ENCODE peak calls at places on chromosome 16, in seven cellular contexts. H is neuronal stem cell, M is IMR-90, J is trophoblast cell, R is mesenchymal stem cell, B is H9, G is H1. K is an unnamed sample.

GRCh38 chr16:66131156-66131807 is 235.2 kb upstream of the CDH5 start:
- DNase-seq in H (no peak), M (peak; percentile 70), J (no peak), R (peak; percentile 75), B (no peak), G (no peak), K (no peak)

GRCh38 chr16:67264866-67265265 is 14.5 kb upstream of the PLEKHG4 start:
- DNase-seq in H (no peak), M (no peak), J (no peak), R (no peak), B (no peak), G (no peak), K (no peak)

GRCh38 chr16:50711862-50712567 is 18.6 kb downstream of the NOD2 start:
- DNase-seq in H (no peak), M (no peak), J (no peak), R (no peak), B (no peak), G (no peak), K (no peak)

GRCh38 chr16:20901441-20902112 is 1.0 kb downstream of the LYRM1 start:
- DNase-seq in H (peak; percentile 21), M (peak; percentile 54), J (peak; percentile 99), R (peak; percentile 76), B (peak; percentile 57), G (peak; percentile 55), K (peak; percentile 80)

GRCh38 chr16:23670137-23670776 is 8.4 kb upstream of the PLK1 start:
- DNase-seq in H (no peak), M (peak; percentile 95), J (no peak), R (peak; percentile 66), B (no peak), G (no peak), K (no peak)

GRCh38 chr16:396605-397004 is 394 bp upstream of the NME4 start:
- DNase-seq in H (no peak), M (peak; percentile 41), J (peak; percentile 56), R (peak; percentile 86), B (peak; percentile 80), G (peak; percentile 69), K (peak; percentile 80)

GRCh38 chr16:73329363-73330306 is 281.7 kb upstream of the ZFHX3 start:
- DNase-seq in H (peak; percentile 12), M (no peak), J (peak; percentile 28), R (no peak), B (peak; percentile 39), G (no peak), K (peak; percentile 85)

GRCh38 chr16:17404903-17405691 is 65.7 kb downstream of the XYLT1 start:
- DNase-seq in H (no peak), M (peak; percentile 49), J (no peak), R (no peak), B (no peak), G (no peak), K (no peak)

GRCh38 chr16:53881371-53881770 is 177.4 kb downstream of the FTO start:
- DNase-seq in H (no peak), M (peak; percentile 82), J (peak; percentile 44), R (peak; percentile 85), B (no peak), G (no peak), K (peak; percentile 24)

GRCh38 chr16:79316004-79316458 is 284.5 kb downstream of the MAF start:
- DNase-seq in H (no peak), M (no peak), J (no peak), R (no peak), B (no peak), G (no peak), K (no peak)

GRCh38 chr16:53100131-53100748 is 45.4 kb downstream of the CHD9 start:
- DNase-seq in H (no peak), M (no peak), J (no peak), R (no peak), B (no peak), G (no peak), K (no peak)

GRCh38 chr16:54240180-54241125 is 46.1 kb downstream of the IRX3 start:
- DNase-seq in H (no peak), M (no peak), J (no peak), R (no peak), B (no peak), G (no peak), K (no peak)

GRCh38 chr16:12758670-12759558 is 44.8 kb downstream of the CPPED1 start:
- DNase-seq in H (no peak), M (no peak), J (peak; percentile 29), R (no peak), B (peak; percentile 35), G (no peak), K (no peak)

GRCh38 chr16:52676951-52677350 is 130.0 kb upstream of the TOX3 start:
- DNase-seq in H (no peak), M (no peak), J (no peak), R (no peak), B (no peak), G (no peak), K (no peak)

GRCh38 chr16:13911306-13911705 is 8.6 kb upstream of the ERCC4 start:
- DNase-seq in H (no peak), M (no peak), J (no peak), R (no peak), B (no peak), G (no peak), K (no peak)

GRCh38 chr16:82157836-82158235 is 12.2 kb downstream of the MPHOSPH6 start:
- DNase-seq in H (no peak), M (no peak), J (no peak), R (peak; percentile 6), B (no peak), G (no peak), K (no peak)

GRCh38 chr16:13439766-13440165 is 480.2 kb upstream of the ERCC4 start:
- DNase-seq in H (no peak), M (no peak), J (no peak), R (no peak), B (no peak), G (no peak), K (peak; percentile 86)

GRCh38 chr16:11050954-11051353 is 106.6 kb downstream of the CLEC16A start:
- DNase-seq in H (no peak), M (no peak), J (no peak), R (no peak), B (peak; percentile 45), G (no peak), K (peak; percentile 76)

GRCh38 chr16:59688006-59688405 is 953.9 kb upstream of the GOT2 start:
- DNase-seq in H (no peak), M (no peak), J (no peak), R (no peak), B (no peak), G (no peak), K (peak; percentile 87)

GRCh38 chr16:48318630-48319029 is 66.6 kb downstream of the SIAH1 start:
- DNase-seq in H (no peak), M (peak; percentile 54), J (no peak), R (peak; percentile 90), B (peak; percentile 81), G (no peak), K (peak; percentile 55)

GRCh38 chr16:63442246-63442645 is 1406.0 kb upstream of the CDH8 start:
- DNase-seq in H (no peak), M (no peak), J (no peak), R (no peak), B (no peak), G (no peak), K (no peak)

GRCh38 chr16:1309888-1310831 is 724 bp downstream of the UBE2I start:
- DNase-seq in H (no peak), M (peak; percentile 45), J (no peak), R (peak; percentile 54), B (no peak), G (no peak), K (no peak)

GRCh38 chr16:55039511-55039910 is 108.8 kb downstream of the IRX5 start:
- DNase-seq in H (no peak), M (no peak), J (no peak), R (no peak), B (no peak), G (no peak), K (no peak)

GRCh38 chr16:27920391-27920891 is 143.1 kb downstream of the GSG1L start:
- DNase-seq in H (peak; percentile 35), M (no peak), J (peak; percentile 74), R (no peak), B (peak; percentile 83), G (peak; percentile 62), K (peak; percentile 85)

GRCh38 chr16:81238296-81239011 is at the start of gene BCO1:
- DNase-seq in H (peak; percentile 71), M (peak; percentile 66), J (no peak), R (peak; percentile 82), B (peak; percentile 39), G (no peak), K (peak; percentile 54)

GRCh38 chr16:1367486-1368174 is 15.9 kb downstream of the GNPTG start:
- DNase-seq in H (no peak), M (no peak), J (no peak), R (no peak), B (no peak), G (no peak), K (no peak)

GRCh38 chr16:85998868-85999729 is 100.1 kb downstream of the IRF8 start:
- DNase-seq in H (no peak), M (no peak), J (peak; percentile 46), R (no peak), B (no peak), G (no peak), K (no peak)
- H2BK120ac ChIP-seq in H (no peak overlapping the region), M (no peak overlapping the region), J (no peak overlapping the region), R (no peak overlapping the region), B (no peak overlapping the region), G (no peak overlapping the region), K (no peak overlapping the region)

GRCh38 chr16:24845726-24846547 is at the start of gene SLC5A11:
- DNase-seq in H (no peak), M (no peak), J (peak; percentile 13), R (no peak), B (no peak), G (no peak), K (no peak)
- H3K18ac ChIP-seq in H (peak within 1 kb of the TSS; percentile 12), M (no peak within 1 kb of the TSS), J (no peak within 1 kb of the TSS), R (no peak within 1 kb of the TSS), B (no peak within 1 kb of the TSS), G (no peak within 1 kb of the TSS), K (no peak within 1 kb of the TSS)

GRCh38 chr16:31331141-31331764 is 23.7 kb upstream of the ITGAX start:
- DNase-seq in H (no peak), M (no peak), J (no peak), R (no peak), B (peak; percentile 52), G (no peak), K (no peak)

GRCh38 chr16:31328322-31329052 is 26.5 kb upstream of the ITGAX start:
- DNase-seq in H (no peak), M (no peak), J (no peak), R (no peak), B (no peak), G (no peak), K (no peak)

GRCh38 chr16:31331807-31332301 is 23.1 kb upstream of the ITGAX start:
- DNase-seq in H (no peak), M (no peak), J (no peak), R (no peak), B (no peak), G (no peak), K (no peak)

GRCh38 chr16:31330553-31330890 is 24.5 kb upstream of the ITGAX start:
- DNase-seq in H (no peak), M (no peak), J (no peak), R (no peak), B (no peak), G (no peak), K (no peak)

GRCh38 chr16:31329671-31330552 is 25.1 kb upstream of the ITGAX start:
- DNase-seq in H (no peak), M (no peak), J (no peak), R (no peak), B (no peak), G (no peak), K (peak; percentile 23)
- H2BK120ac ChIP-seq in H (no peak overlapping the region), M (no peak overlapping the region), J (no peak overlapping the region), R (no peak overlapping the region), B (no peak overlapping the region), G (peak overlapping the region; percentile 79), K (no peak overlapping the region)

GRCh38 chr16:69680358-69680757 is 46.0 kb downstream of the NQO1 start:
- DNase-seq in H (no peak), M (no peak), J (no peak), R (no peak), B (no peak), G (no peak), K (no peak)
- H3K18ac ChIP-seq in H (no peak overlapping the region), M (no peak overlapping the region), J (no peak overlapping the region), R (no peak overlapping the region), B (no peak overlapping the region), G (no peak overlapping the region), K (no peak overlapping the region)

K was measured in mesendoderm.